ENCODE peak calls at places on chromosome 9, in ten cellular contexts. D is GM12865, P is cardiac muscle cell, Q is lower lobe of right lung, T is choroid plexus epithelial cell, Z is K562, Y is astrocyte of the spinal cord, G is NB4, S is cardiac fibroblast, C is HL-60. V is an unnamed sample.

GRCh38 chr9:79390077-79390673 is 181.6 kb upstream of the TLE4 start:
- DNase-seq in D (no peak), P (no peak), Q (no peak), T (peak; percentile 26), Z (no peak), Y (peak; percentile 43), G (no peak), S (no peak), C (no peak), V (peak; percentile 30)

GRCh38 chr9:69115621-69116020 is 58.5 kb upstream of the TJP2 start:
- DNase-seq in D (no peak), P (peak; percentile 30), Q (no peak), T (no peak), Z (no peak), Y (no peak), G (no peak), S (peak; percentile 64), C (no peak), V (peak; percentile 21)

GRCh38 chr9:82130331-82131042 is 141.9 kb downstream of the SPATA31D1 start:
- DNase-seq in D (no peak), P (no peak), Q (no peak), T (no peak), Z (no peak), Y (no peak), G (no peak), S (no peak), C (no peak), V (no peak)

GRCh38 chr9:93673844-93674334 is 97.5 kb downstream of the PHF2 start:
- DNase-seq in D (no peak), P (no peak), Q (no peak), T (no peak), Z (no peak), Y (no peak), G (no peak), S (no peak), C (no peak), V (no peak)

GRCh38 chr9:35564658-35565061 is 40.4 kb upstream of the TESK1 start:
- DNase-seq in D (no peak), P (no peak), Q (no peak), T (no peak), Z (no peak), Y (no peak), G (no peak), S (no peak), C (no peak), V (no peak)

GRCh38 chr9:117974108-117974507 is 269.9 kb downstream of the TLR4 start:
- DNase-seq in D (no peak), P (no peak), Q (no peak), T (no peak), Z (no peak), Y (no peak), G (no peak), S (no peak), C (no peak), V (no peak)

GRCh38 chr9:91071185-91071990 is 269.8 kb downstream of the SYK start:
- DNase-seq in D (peak; percentile 37), P (peak; percentile 65), Q (no peak), T (peak; percentile 90), Z (peak; percentile 16), Y (peak; percentile 86), G (no peak), S (peak; percentile 74), C (no peak), V (peak; percentile 95)

GRCh38 chr9:15249042-15249818 is 57.8 kb downstream of the TTC39B start:
- DNase-seq in D (no peak), P (peak; percentile 74), Q (no peak), T (peak; percentile 38), Z (no peak), Y (peak; percentile 66), G (no peak), S (peak; percentile 79), C (no peak), V (no peak)

GRCh38 chr9:33161011-33161588 is 6.0 kb downstream of the B4GALT1 start:
- DNase-seq in D (peak; percentile 68), P (peak; percentile 96), Q (peak; percentile 82), T (peak; percentile 97), Z (no peak), Y (peak; percentile 98), G (peak; percentile 77), S (peak; percentile 95), C (peak; percentile 54), V (peak; percentile 96)

GRCh38 chr9:114150608-114151007 is 4.7 kb upstream of the COL27A1 start:
- DNase-seq in D (no peak), P (no peak), Q (no peak), T (no peak), Z (no peak), Y (no peak), G (no peak), S (no peak), C (no peak), V (no peak)

GRCh38 chr9:94300470-94301301 is 27.8 kb downstream of the NUTM2F start:
- DNase-seq in D (no peak), P (no peak), Q (no peak), T (no peak), Z (peak; percentile 64), Y (no peak), G (no peak), S (no peak), C (no peak), V (peak; percentile 42)

DNA sequence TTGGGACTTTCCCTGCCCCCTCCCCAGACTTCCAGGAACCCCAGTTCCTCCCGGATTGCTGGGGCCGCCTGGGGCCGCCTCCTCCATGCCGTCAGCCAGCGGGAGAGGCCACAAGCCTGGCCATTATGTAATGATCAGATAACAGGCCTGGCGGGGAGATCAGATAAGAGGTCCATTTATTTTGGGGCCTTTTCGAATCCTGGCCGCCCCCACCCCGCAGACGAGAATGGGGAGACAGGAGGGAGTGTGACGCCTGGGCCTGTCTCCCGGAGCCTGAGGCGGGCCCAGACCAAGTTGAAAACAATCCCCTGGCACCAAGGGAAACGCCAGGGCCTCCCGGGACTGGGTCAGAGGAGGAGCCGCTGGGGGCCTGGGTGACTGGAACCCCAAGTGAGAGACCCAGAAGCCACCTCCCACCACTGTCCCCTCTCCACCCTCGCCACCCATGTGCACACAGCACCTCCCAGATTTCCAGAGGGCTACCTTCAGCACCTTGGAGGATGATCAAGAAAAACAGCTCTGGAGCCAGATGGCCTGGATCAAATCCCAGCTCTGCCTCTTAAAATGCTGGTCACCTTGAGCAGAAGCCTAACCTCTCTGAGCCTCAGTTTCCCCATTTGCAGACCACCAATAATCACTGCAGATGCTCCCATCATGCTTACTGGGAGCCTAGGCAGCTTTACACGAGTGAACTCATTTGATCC is 7.9 kb downstream of the ENG start:
- DNase-seq in D (no peak), P (peak; percentile 47), Q (no peak), T (peak; percentile 30), Z (peak; percentile 72), Y (no peak), G (no peak), S (no peak), C (no peak), V (no peak)
- TF ChIP-seq CTCF in D (no peak), P (no peak), Q (no peak), T (peak; percentile 18), Z (no peak), Y (no peak), G (no peak), S (no peak), C (no peak), V (no peak)

GRCh38 chr9:21967707-21968106 is 26.5 kb downstream of the CDKN2A start:
- DNase-seq in D (no peak), P (no peak), Q (no peak), T (no peak), Z (no peak), Y (no peak), G (no peak), S (no peak), C (no peak), V (no peak)

GRCh38 chr9:21967169-21967568 is 27.0 kb downstream of the CDKN2A start:
- DNase-seq in D (no peak), P (no peak), Q (no peak), T (no peak), Z (no peak), Y (no peak), G (no peak), S (no peak), C (no peak), V (no peak)

GRCh38 chr9:21966140-21966851 is 27.9 kb downstream of the CDKN2A start:
- DNase-seq in D (no peak), P (no peak), Q (no peak), T (no peak), Z (no peak), Y (no peak), G (no peak), S (no peak), C (no peak), V (no peak)

GRCh38 chr9:21965401-21965951 is 28.7 kb downstream of the CDKN2A start:
- DNase-seq in D (peak; percentile 42), P (peak; percentile 82), Q (no peak), T (peak; percentile 91), Z (no peak), Y (peak; percentile 79), G (no peak), S (peak; percentile 73), C (peak; percentile 73), V (peak; percentile 74)

GRCh38 chr9:21964925-21965385 is 29.2 kb downstream of the CDKN2A start:
- DNase-seq in D (peak; percentile 59), P (peak; percentile 80), Q (no peak), T (peak; percentile 88), Z (no peak), Y (peak; percentile 61), G (no peak), S (peak; percentile 81), C (peak; percentile 70), V (peak; percentile 70)
- H3K4me3 ChIP-seq in D (peak overlapping the region; percentile 42), P (peak overlapping the region; percentile 13), Q (peak overlapping the region; percentile 43), T (peak overlapping the region; percentile 61), Z (no peak overlapping the region), Y (peak overlapping the region; percentile 33), G (no peak overlapping the region), S (peak overlapping the region; percentile 43), C (peak overlapping the region; percentile 41), V (peak overlapping the region; percentile 42)

DNA sequence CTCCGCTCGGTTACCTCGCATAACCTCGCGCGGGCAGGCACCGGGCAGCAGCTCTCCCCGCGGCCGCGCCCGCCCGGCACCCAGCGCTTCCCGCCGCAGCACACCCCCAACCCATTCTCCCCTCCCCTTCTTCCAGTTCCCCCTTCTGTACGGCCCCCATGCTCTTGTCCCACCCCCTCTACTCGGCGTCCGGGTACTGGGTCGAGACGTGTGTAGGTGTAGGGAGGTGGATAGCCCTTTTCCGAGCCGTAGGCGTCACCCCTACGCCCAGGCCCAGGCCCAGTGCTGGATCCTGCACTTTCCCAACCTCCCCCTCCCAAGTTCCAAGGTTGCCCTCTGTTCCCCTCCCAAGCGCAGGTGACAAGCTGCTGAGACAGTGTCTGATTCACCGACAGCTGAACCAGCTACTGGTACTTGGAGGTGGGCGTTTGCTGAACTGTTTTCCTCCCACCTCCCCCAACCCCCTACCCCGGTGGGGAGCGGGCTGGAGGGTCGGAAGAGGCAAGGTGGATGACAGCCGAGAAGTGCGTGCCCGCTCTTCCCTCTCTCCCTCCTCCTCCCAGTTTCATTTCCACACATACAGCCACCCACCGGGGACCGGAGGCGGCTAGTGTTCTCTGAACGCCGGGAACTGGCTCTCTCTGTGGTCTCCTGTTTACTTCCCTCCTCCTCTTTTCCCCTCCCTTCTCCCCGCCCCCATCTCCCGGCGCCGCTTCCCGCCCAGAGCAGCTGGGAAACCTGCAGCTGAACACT is 6.0 kb upstream of the KLF9 start:
- DNase-seq in D (peak; percentile 13), P (peak; percentile 99), Q (peak; percentile 92), T (peak; percentile 97), Z (peak; percentile 67), Y (peak; percentile 96), G (peak; percentile 73), S (peak; percentile 97), C (peak; percentile 80), V (peak; percentile 79)
- TF ChIP-seq CTCF in D (no peak), P (no peak), Q (no peak), T (no peak), Z (no peak), Y (no peak), G (no peak), S (no peak), C (no peak), V (no peak)

GRCh38 chr9:21591221-21592062 is 109.3 kb upstream of the IFNE start:
- DNase-seq in D (peak; percentile 16), P (peak; percentile 97), Q (no peak), T (peak; percentile 99), Z (no peak), Y (peak; percentile 98), G (no peak), S (peak; percentile 97), C (peak; percentile 58), V (peak; percentile 98)
- H3K4me3 ChIP-seq in D (no peak overlapping the region), P (no peak overlapping the region), Q (no peak overlapping the region), T (no peak overlapping the region), Z (no peak overlapping the region), Y (peak overlapping the region; percentile 35), G (no peak overlapping the region), S (peak overlapping the region; percentile 30), C (no peak overlapping the region), V (peak overlapping the region; percentile 26)

V was measured in epithelial cell of esophagus.